ENCODE peak calls at places on chromosomes 7 and 10, in nine cellular contexts. O, W, I, P, C, M, R, G and F are unnamed samples.

GRCh38 chr10:104150206-104150605 is 28.2 kb downstream of the SFR1 start:
- DNase-seq in O (no peak), W (no peak), I (no peak), P (no peak), C (no peak), M (no peak), R (no peak), G (no peak), F (no peak)

GRCh38 chr10:87734987-87735827 is 75.5 kb downstream of the PAPSS2 start:
- DNase-seq in O (no peak), W (no peak), I (no peak), P (peak; percentile 93), C (peak; percentile 59), M (no peak), R (peak; percentile 82), G (no peak), F (no peak)

GRCh38 chr7:110502893-110503465 is 587.9 kb upstream of the LRRN3 start:
- DNase-seq in O (no peak), W (no peak), I (no peak), P (no peak), C (no peak), M (no peak), R (no peak), G (no peak), F (no peak)

GRCh38 chr7:87404674-87405073 is 59.2 kb downstream of the CROT start:
- DNase-seq in O (no peak), W (no peak), I (no peak), P (no peak), C (no peak), M (no peak), R (no peak), G (no peak), F (no peak)

GRCh38 chr10:131570716-131571307 is 259.3 kb upstream of the TCERG1L start:
- DNase-seq in O (no peak), W (no peak), I (no peak), P (no peak), C (no peak), M (peak; percentile 55), R (no peak), G (no peak), F (no peak)

GRCh38 chr7:118699222-118699621 is 474.7 kb downstream of the ANKRD7 start:
- DNase-seq in O (no peak), W (no peak), I (no peak), P (no peak), C (no peak), M (no peak), R (no peak), G (no peak), F (no peak)

GRCh38 chr7:156236181-156236889 is 404.2 kb upstream of the RNF32 start:
- DNase-seq in O (no peak), W (no peak), I (no peak), P (no peak), C (no peak), M (no peak), R (no peak), G (no peak), F (no peak)

GRCh38 chr7:80098795-80099194 is 35.8 kb upstream of the GNAI1 start:
- DNase-seq in O (no peak), W (no peak), I (no peak), P (peak; percentile 33), C (no peak), M (no peak), R (no peak), G (no peak), F (peak; percentile 11)

GRCh38 chr10:79445217-79445707 is at the start of gene ZCCHC24:
- DNase-seq in O (peak; percentile 54), W (peak; percentile 86), I (peak; percentile 65), P (no peak), C (no peak), M (no peak), R (no peak), G (no peak), F (peak; percentile 62)

GRCh38 chr10:76649723-76650127 is 987.9 kb downstream of the KCNMA1 start:
- DNase-seq in O (no peak), W (no peak), I (no peak), P (no peak), C (no peak), M (no peak), R (no peak), G (no peak), F (no peak)

GRCh38 chr10:78547397-78547796 is 513.7 kb downstream of the RPS24 start:
- DNase-seq in O (no peak), W (no peak), I (no peak), P (no peak), C (no peak), M (no peak), R (no peak), G (no peak), F (no peak)

GRCh38 chr7:152735443-152736004 is 24.0 kb upstream of the ACTR3B start:
- DNase-seq in O (no peak), W (no peak), I (no peak), P (no peak), C (no peak), M (no peak), R (no peak), G (no peak), F (no peak)

GRCh38 chr7:44280636-44280992 is 44.8 kb downstream of the CAMK2B start:
- DNase-seq in O (no peak), W (no peak), I (no peak), P (no peak), C (no peak), M (peak; percentile 45), R (peak; percentile 31), G (peak; percentile 24), F (peak; percentile 21)

GRCh38 chr10:3567291-3567963 is 217.6 kb downstream of the KLF6 start:
- DNase-seq in O (no peak), W (no peak), I (no peak), P (no peak), C (no peak), M (no peak), R (no peak), G (no peak), F (no peak)

GRCh38 chr7:142583424-142583823 is 165.8 kb upstream of the PRSS1 start:
- DNase-seq in O (no peak), W (no peak), I (no peak), P (peak; percentile 7), C (peak; percentile 57), M (no peak), R (no peak), G (peak; percentile 76), F (no peak)

GRCh38 chr7:28853834-28854749 is 104.0 kb downstream of the TRIL start:
- DNase-seq in O (peak; percentile 63), W (peak; percentile 91), I (peak; percentile 79), P (peak; percentile 84), C (peak; percentile 85), M (peak; percentile 87), R (peak; percentile 96), G (peak; percentile 62), F (peak; percentile 79)

GRCh38 chr10:69728335-69728861 is 73.3 kb upstream of the COL13A1 start:
- DNase-seq in O (no peak), W (no peak), I (no peak), P (no peak), C (no peak), M (no peak), R (no peak), G (peak; percentile 91), F (no peak)

GRCh38 chr7:85828654-85829053 is 641.8 kb upstream of the SEMA3D start:
- DNase-seq in O (no peak), W (no peak), I (no peak), P (no peak), C (no peak), M (no peak), R (no peak), G (no peak), F (no peak)

GRCh38 chr7:85833071-85833470 is 646.2 kb upstream of the SEMA3D start:
- DNase-seq in O (no peak), W (no peak), I (no peak), P (no peak), C (no peak), M (no peak), R (no peak), G (no peak), F (no peak)

GRCh38 chr7:85830982-85831381 is 644.1 kb upstream of the SEMA3D start:
- DNase-seq in O (no peak), W (no peak), I (no peak), P (no peak), C (no peak), M (no peak), R (no peak), G (no peak), F (no peak)

GRCh38 chr7:85829176-85829575 is 642.3 kb upstream of the SEMA3D start:
- DNase-seq in O (no peak), W (no peak), I (no peak), P (no peak), C (peak; percentile 7), M (no peak), R (no peak), G (no peak), F (no peak)

GRCh38 chr7:85829817-85830432 is 643.1 kb upstream of the SEMA3D start:
- DNase-seq in O (no peak), W (no peak), I (no peak), P (no peak), C (peak; percentile 9), M (no peak), R (no peak), G (no peak), F (no peak)
- TF ChIP-seq CTCF in O (peak; percentile 63), W (peak; percentile 15), I (no peak), P (peak; percentile 46), C (peak; percentile 32), M (peak; percentile 14), R (no peak), G (peak; percentile 50), F (peak; percentile 48)

GRCh38 chr10:54826994-54827560 is 26.0 kb upstream of the PCDH15 start:
- DNase-seq in O (no peak), W (no peak), I (no peak), P (no peak), C (no peak), M (no peak), R (no peak), G (no peak), F (no peak)
- H3K4me1 ChIP-seq in O (no peaks in the 10 kb centered on the region), W (no peaks in the 10 kb centered on the region), I (no peaks in the 10 kb centered on the region), P (no peaks in the 10 kb centered on the region), C (peaks cover 10% of the 10 kb centered on the region), M (no peaks in the 10 kb centered on the region), R (no peaks in the 10 kb centered on the region), G (no peaks in the 10 kb centered on the region), F (no peaks in the 10 kb centered on the region)

GRCh38 chr10:7409732-7410168 is 1.1 kb downstream of the SFMBT2 start:
- DNase-seq in O (no peak), W (no peak), I (no peak), P (peak; percentile 26), C (no peak), M (no peak), R (no peak), G (no peak), F (no peak)
- H3K27me3 ChIP-seq in O (no peaks in the 10 kb centered on the region), W (no peaks in the 10 kb centered on the region), I (no peaks in the 10 kb centered on the region), P (peaks cover 87% of the 10 kb centered on the region), C (peaks cover 61% of the 10 kb centered on the region), M (peaks cover 65% of the 10 kb centered on the region), R (peaks cover 15% of the 10 kb centered on the region), G (peaks cover 22% of the 10 kb centered on the region), F (no peaks in the 10 kb centered on the region)

GRCh38 chr10:34310234-34310633 is 504.9 kb downstream of the PARD3 start:
- DNase-seq in O (no peak), W (no peak), I (no peak), P (no peak), C (no peak), M (no peak), R (no peak), G (no peak), F (no peak)

GRCh38 chr10:34303022-34303421 is 512.1 kb downstream of the PARD3 start:
- DNase-seq in O (no peak), W (no peak), I (no peak), P (no peak), C (no peak), M (no peak), R (no peak), G (no peak), F (no peak)

GRCh38 chr10:34305189-34305588 is 509.9 kb downstream of the PARD3 start:
- DNase-seq in O (no peak), W (no peak), I (peak; percentile 77), P (peak; percentile 71), C (peak; percentile 49), M (no peak), R (peak; percentile 80), G (no peak), F (peak; percentile 90)
- TF ChIP-seq CTCF in O (no peak), W (no peak), I (no peak), P (peak; percentile 65), C (no peak), M (peak; percentile 50), R (peak; percentile 75), G (no peak), F (peak; percentile 58)